ENCODE peak calls at places on chromosome 1, in five cellular contexts. E, H, X, C and J are unnamed samples.

GRCh38 chr1:203776636-203777035 is 11.7 kb downstream of the LAX1 start:
- DNase-seq in C (peak), E (no peak), X (no peak), H (no peak), J (no peak)

GRCh38 chr1:172499636-172500141 is 33.3 kb upstream of the SUCO start:
- DNase-seq in X (no peak), H (no peak), C (no peak), E (peak), J (no peak)

GRCh38 chr1:45647248-45648021 is 23.6 kb upstream of the CCDC17 start:
- DNase-seq in E (peak), H (peak), X (no peak), C (no peak), J (no peak)

GRCh38 chr1:203135636-203136305 is 8.2 kb downstream of the ADORA1 start:
- DNase-seq in H (no peak), C (no peak), X (no peak), E (no peak), J (no peak)

GRCh38 chr1:12063141-12064072 is at the start of gene TNFRSF8:
- DNase-seq in X (no peak), H (no peak), E (peak), C (no peak), J (peak)

GRCh38 chr1:111476761-111477309 is 3.1 kb downstream of the C1orf162 start:
- DNase-seq in C (peak), X (no peak), H (no peak), E (no peak), J (peak)

GRCh38 chr1:82894635-82895034 is 1093.9 kb downstream of the ADGRL2 start:
- DNase-seq in X (no peak), H (no peak), C (no peak), E (no peak), J (no peak)

GRCh38 chr1:192977089-192977706 is 82.0 kb downstream of the UCHL5 start:
- DNase-seq in E (no peak), X (no peak), H (no peak), C (no peak), J (no peak)

GRCh38 chr1:234778215-234779159 is 168.5 kb upstream of the IRF2BP2 start:
- DNase-seq in H (no peak), C (no peak), X (no peak), E (no peak), J (peak)

GRCh38 chr1:23341829-23342697 is 2.0 kb downstream of the HNRNPR start:
- DNase-seq in C (peak), E (peak), X (no peak), H (no peak), J (no peak)

GRCh38 chr1:231636157-231636556 is 9.6 kb downstream of the DISC1 start:
- DNase-seq in C (no peak), X (no peak), E (peak), H (no peak), J (no peak)

GRCh38 chr1:235818632-235819136 is 48.0 kb downstream of the LYST start:
- DNase-seq in H (no peak), C (no peak), X (no peak), E (no peak), J (no peak)

GRCh38 chr1:221373795-221374194 is 368.1 kb downstream of the DUSP10 start:
- DNase-seq in H (no peak), C (no peak), E (no peak), X (no peak), J (no peak)

DNA sequence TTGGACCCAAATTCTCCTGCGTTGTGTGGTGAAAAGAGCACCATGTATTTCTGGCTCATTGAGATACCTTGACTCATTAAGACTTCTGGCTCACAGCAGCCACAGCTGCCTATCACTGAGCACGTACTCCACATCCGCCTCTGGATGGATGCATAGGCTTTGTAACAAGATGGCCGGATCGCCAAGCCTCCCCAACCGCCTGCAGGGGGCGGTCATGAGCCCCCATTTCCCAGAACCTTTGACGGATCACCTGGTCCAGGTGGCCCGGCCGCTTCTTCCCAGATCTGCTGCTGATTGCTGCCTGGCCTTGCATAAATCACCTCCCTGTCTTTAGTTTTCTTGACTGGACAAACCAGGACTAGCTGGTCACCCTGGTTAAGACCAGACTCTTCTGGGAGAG is 156.5 kb upstream of the KLHDC7A start:
- DNase-seq in H (no peak), C (no peak), X (no peak), E (no peak), J (no peak)
- TF ChIP-seq CTCF in H (no peak), C (peak), X (no peak), E (peak), J (peak)

GRCh38 chr1:81809808-81810207 is 9.1 kb downstream of the ADGRL2 start:
- DNase-seq in X (no peak), H (no peak), E (no peak), C (no peak), J (no peak)

GRCh38 chr1:81805537-81806431 is 5.0 kb downstream of the ADGRL2 start:
- DNase-seq in X (no peak), E (no peak), C (no peak), H (no peak), J (no peak)

GRCh38 chr1:81811757-81812371 is 11.1 kb downstream of the ADGRL2 start:
- DNase-seq in H (no peak), X (no peak), C (peak), E (peak), J (no peak)

GRCh38 chr1:81806432-81806770 is 5.7 kb downstream of the ADGRL2 start:
- DNase-seq in H (no peak), C (no peak), X (no peak), E (no peak), J (no peak)

GRCh38 chr1:81808760-81809159 is 8.0 kb downstream of the ADGRL2 start:
- DNase-seq in X (no peak), H (no peak), E (peak), C (no peak), J (no peak)
- TF ChIP-seq CTCF in X (no peak), H (no peak), E (no peak), C (no peak), J (no peak)

DNA sequence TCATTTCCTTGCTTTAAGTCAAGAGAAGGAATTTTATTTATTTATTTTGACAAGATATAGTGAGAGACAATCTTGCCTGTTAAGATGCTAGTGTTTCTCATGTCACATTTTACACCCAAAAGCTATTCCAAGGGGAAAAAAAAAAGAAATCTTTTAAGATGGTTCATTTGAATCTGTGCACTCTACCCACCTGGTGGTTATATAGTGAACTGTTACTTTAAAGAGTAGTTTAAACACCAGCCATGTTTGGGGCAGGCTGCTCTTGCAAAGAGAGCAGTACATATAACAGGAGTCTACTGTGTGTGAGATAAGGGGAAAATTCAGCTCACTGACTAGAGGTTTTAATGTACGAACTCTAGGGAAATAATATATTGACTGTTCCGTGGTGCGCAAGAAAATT is 3.3 kb upstream of the ELAVL4 start:
- DNase-seq in E (no peak), X (no peak), H (no peak), C (no peak), J (no peak)
- TF ChIP-seq CTCF in E (no peak), X (no peak), H (peak), C (peak), J (no peak)

GRCh38 chr1:118185083-118185899 is at the start of gene SPAG17:
- DNase-seq in X (no peak), H (peak), C (no peak), E (peak), J (peak)
- TF ChIP-seq CTCF in X (no peak), H (no peak), C (no peak), E (no peak), J (no peak)

DNA sequence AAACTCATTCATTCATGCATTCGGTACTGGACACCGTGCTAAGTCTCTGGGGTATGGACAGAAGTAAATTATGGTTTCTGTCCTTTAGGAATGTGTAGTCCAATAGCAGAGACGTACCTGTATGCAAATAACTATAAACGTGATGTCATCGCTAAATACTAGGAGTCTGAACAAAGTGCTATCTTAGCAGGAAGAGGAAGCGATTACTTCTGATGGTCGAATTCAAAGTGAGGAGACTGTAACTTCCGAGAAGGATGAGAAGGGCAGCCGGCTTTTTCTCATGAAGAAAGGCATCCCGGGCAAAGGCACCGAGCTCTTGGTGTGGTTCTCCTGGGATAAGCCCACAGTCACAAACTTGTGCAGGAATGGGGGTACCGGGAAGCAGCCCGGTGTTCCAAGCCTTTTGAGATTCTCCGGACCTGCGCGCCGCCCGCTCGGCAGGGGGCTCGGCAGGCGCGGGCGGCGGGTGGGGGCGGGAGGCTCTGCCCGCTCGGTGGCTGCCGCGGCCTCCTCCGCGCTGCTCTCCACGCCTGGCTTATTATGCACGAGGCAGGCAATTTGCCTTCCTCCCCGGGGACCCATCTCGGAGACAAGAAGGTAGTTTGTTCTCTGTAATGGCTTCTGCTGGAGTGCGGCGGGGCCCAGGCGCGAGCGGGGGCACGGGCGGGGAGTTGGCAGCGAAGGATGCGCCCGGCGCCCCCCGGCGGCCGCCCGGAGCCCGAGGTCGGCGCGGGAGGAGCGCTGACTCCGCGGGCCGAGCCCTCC is 67.5 kb upstream of the CD1D start:
- DNase-seq in C (peak), E (peak), X (no peak), H (no peak), J (no peak)
- TF ChIP-seq CTCF in C (peak), E (no peak), X (no peak), H (peak), J (no peak)

GRCh38 chr1:9350011-9350907 is 57.6 kb downstream of the SPSB1 start:
- DNase-seq in C (no peak), H (no peak), X (no peak), E (peak), J (no peak)
- TF ChIP-seq CTCF in C (no peak), H (no peak), X (no peak), E (no peak), J (no peak)